ENCODE peak calls at places on chromosomes 2 and 18, in four cellular contexts. X is stimulated activated CD4-positive, alpha-beta T cell treated with anti-CD3 and anti-CD28 coated beads, Interleukin-2, amount 100 ng/mL, for 4 hours; T is RWPE2; S is GM18507. C is an unnamed sample.

GRCh38 chr18:9260388-9261380 is 73.9 kb upstream of the TWSG1 start:
- DNase-seq in X (no peak), T (no peak), S (no peak), C (no peak)

GRCh38 chr18:65817178-65817577 is 66.4 kb downstream of the CDH7 start:
- DNase-seq in X (no peak), T (no peak), S (no peak), C (no peak)

GRCh38 chr18:58307441-58307840 is 263.4 kb downstream of the NEDD4L start:
- DNase-seq in X (no peak), T (no peak), S (no peak), C (no peak)

GRCh38 chr2:241802806-241803318 is 6.1 kb upstream of the NEU4 start:
- DNase-seq in X (no peak), T (no peak), S (no peak), C (no peak)

GRCh38 chr2:164617466-164617865 is 3.8 kb downstream of the GRB14 start:
- DNase-seq in X (no peak), T (no peak), S (no peak), C (no peak)

GRCh38 chr2:142104134-142104758 is 26.6 kb downstream of the LRP1B start:
- DNase-seq in X (no peak), T (no peak), S (no peak), C (no peak)

GRCh38 chr2:54724560-54725342 is 1.3 kb downstream of the EML6 start:
- DNase-seq in X (no peak), T (no peak), S (no peak), C (no peak)

GRCh38 chr2:28644760-28645159 is 106.9 kb upstream of the PPP1CB start:
- DNase-seq in X (no peak), T (no peak), S (no peak), C (no peak)

GRCh38 chr18:49228182-49228581 is 232.3 kb downstream of the DYM start:
- DNase-seq in X (no peak), T (no peak), S (no peak), C (no peak)

GRCh38 chr2:159094173-159094737 is 125.8 kb downstream of the TANC1 start:
- DNase-seq in X (no peak), T (no peak), S (no peak), C (no peak)

GRCh38 chr18:73544618-73545017 is 603.0 kb downstream of the FBXO15 start:
- DNase-seq in X (no peak), T (no peak), S (no peak), C (no peak)

C was measured in 8988T.